ENCODE peak calls at places on chromosomes 3 and 15, in four cellular contexts. P is K562; M is kidney tubule cell; U is activated CD4-positive, alpha-beta T cell treated with anti-CD3 and anti-CD28 coated beads for 24 hours. R is an unnamed sample.

GRCh38 chr3:113271594-113272368 is 60.4 kb downstream of the BOC start:
- DNase-seq in M (no peak), U (no peak), P (peak; percentile 23), R (no peak)

GRCh38 chr15:68312701-68313204 is 35.2 kb downstream of the FEM1B start:
- DNase-seq in M (no peak), U (no peak), P (no peak), R (no peak)

GRCh38 chr3:53375019-53375418 is 27.7 kb upstream of the DCP1A start:
- DNase-seq in U (peak; percentile 61), M (peak; percentile 76), P (peak; percentile 63), R (peak; percentile 45)

GRCh38 chr15:65576669-65577068 is 34.3 kb downstream of the INTS14 start:
- DNase-seq in P (no peak), M (peak; percentile 73), U (no peak), R (no peak)

GRCh38 chr3:13762931-13763330 is 116.9 kb downstream of the WNT7A start:
- DNase-seq in M (no peak), U (no peak), P (no peak), R (no peak)

GRCh38 chr15:36251450-36251849 is 328.0 kb upstream of the CDIN1 start:
- DNase-seq in P (no peak), U (no peak), M (no peak), R (no peak)

GRCh38 chr3:126937533-126938432 is 45.1 kb upstream of the PLXNA1 start:
- DNase-seq in M (peak; percentile 43), P (no peak), U (no peak), R (no peak)

GRCh38 chr3:194246709-194247349 is 104.3 kb downstream of the CPN2 start:
- DNase-seq in P (no peak), U (no peak), M (no peak), R (no peak)

GRCh38 chr3:165185707-165186327 is 10.4 kb downstream of the SLITRK3 start:
- DNase-seq in P (peak; percentile 44), U (no peak), M (peak; percentile 59), R (peak; percentile 28)

R was measured in HuH-7.